ENCODE peak calls at places on chromosomes 3 and 15, in six cellular contexts. T is lung; W is hepatocyte; J is AG04450; Y is CD8-positive, alpha-beta memory T cell; O is CD4-positive, CD25-positive, alpha-beta regulatory T cell. A is an unnamed sample.

GRCh38 chr3:28267984-28268849 is 26.8 kb downstream of the CMC1 start:
- DNase-seq in T (no peak), W (no peak), J (no peak), Y (no peak), O (no peak), A (peak; percentile 63)

GRCh38 chr3:129106866-129107565 is 14.6 kb downstream of the RAB43 start:
- DNase-seq in T (no peak), W (no peak), J (no peak), Y (no peak), O (no peak), A (peak; percentile 20)

GRCh38 chr3:140432176-140432753 is 245.6 kb upstream of the TRIM42 start:
- DNase-seq in T (no peak), W (no peak), J (no peak), Y (no peak), O (no peak), A (no peak)

GRCh38 chr3:191376742-191377141 is 46.4 kb upstream of the UTS2B start:
- DNase-seq in T (no peak), W (peak; percentile 16), J (no peak), Y (no peak), O (no peak), A (no peak)

GRCh38 chr3:184234224-184234623 is 4.8 kb downstream of the VWA5B2 start:
- DNase-seq in T (peak; percentile 85), W (peak; percentile 56), J (peak; percentile 38), Y (no peak), O (no peak), A (no peak)

GRCh38 chr15:40232625-40233070 is 6.2 kb upstream of the PAK6 start:
- DNase-seq in T (no peak), W (peak; percentile 2), J (no peak), Y (no peak), O (no peak), A (no peak)

GRCh38 chr3:184284696-184285095 is 8.9 kb downstream of the ECE2 start:
- DNase-seq in T (no peak), W (peak; percentile 68), J (no peak), Y (no peak), O (no peak), A (peak; percentile 31)

GRCh38 chr15:42549052-42549491 is 434 bp downstream of the HAUS2 start:
- DNase-seq in T (peak; percentile 32), W (peak; percentile 33), J (no peak), Y (no peak), O (no peak), A (peak; percentile 31)

GRCh38 chr3:42710323-42711021 is 7.9 kb upstream of the HHATL start:
- DNase-seq in T (no peak), W (no peak), J (no peak), Y (no peak), O (no peak), A (no peak)

GRCh38 chr3:126616931-126617330 is 38.0 kb downstream of the TXNRD3 start:
- DNase-seq in T (no peak), W (no peak), J (no peak), Y (no peak), O (no peak), A (no peak)

GRCh38 chr15:41513282-41514227 is at the start of gene LTK:
- DNase-seq in T (no peak), W (peak; percentile 69), J (no peak), Y (peak; percentile 49), O (no peak), A (peak; percentile 34)

GRCh38 chr3:38382506-38383080 is 36.0 kb downstream of the XYLB start:
- DNase-seq in T (no peak), W (peak; percentile 16), J (no peak), Y (no peak), O (no peak), A (no peak)

GRCh38 chr3:171256445-171257250 is 203.6 kb downstream of the TNIK start:
- DNase-seq in T (no peak), W (no peak), J (no peak), Y (no peak), O (no peak), A (no peak)

GRCh38 chr3:71708478-71709098 is 16.6 kb downstream of the EIF4E3 start:
- DNase-seq in T (no peak), W (no peak), J (no peak), Y (no peak), O (no peak), A (no peak)

GRCh38 chr15:63003836-63004610 is 38.5 kb upstream of the TPM1 start:
- DNase-seq in T (no peak), W (no peak), J (no peak), Y (no peak), O (no peak), A (no peak)

GRCh38 chr3:183455064-183455463 is 26.6 kb upstream of the MCF2L2 start:
- DNase-seq in T (no peak), W (no peak), J (no peak), Y (no peak), O (no peak), A (no peak)

GRCh38 chr3:167493240-167493639 is 19.4 kb upstream of the SERPINI2 start:
- DNase-seq in T (no peak), W (peak; percentile 5), J (no peak), Y (no peak), O (no peak), A (no peak)

GRCh38 chr3:179651687-179652466 is 963 bp upstream of the USP13 start:
- DNase-seq in T (no peak), W (no peak), J (no peak), Y (no peak), O (no peak), A (no peak)

GRCh38 chr3:52400275-52400793 is 44.6 kb downstream of the SEMA3G start:
- DNase-seq in T (no peak), W (no peak), J (no peak), Y (no peak), O (no peak), A (peak; percentile 21)

GRCh38 chr3:129233538-129233937 is 15.9 kb upstream of the COPG1 start:
- DNase-seq in T (peak; percentile 64), W (no peak), J (no peak), Y (no peak), O (no peak), A (no peak)

GRCh38 chr3:188296761-188297689 is 143.1 kb downstream of the LPP start:
- DNase-seq in T (peak; percentile 35), W (peak; percentile 58), J (no peak), Y (no peak), O (no peak), A (peak; percentile 89)
- H3K27ac ChIP-seq in T (peak overlapping the region; percentile 91), W (peak overlapping the region; percentile 89), J (peak overlapping the region; percentile 69), Y (no peak overlapping the region), O (no peak overlapping the region), A (peak overlapping the region; percentile 92)

GRCh38 chr3:102238362-102238761 is 196.5 kb upstream of the ZPLD1 start:
- DNase-seq in T (no peak), W (peak; percentile 35), J (no peak), Y (no peak), O (no peak), A (peak; percentile 9)
- H3K4me3 ChIP-seq in T (no peak overlapping the region), W (no peak overlapping the region), J (no peak overlapping the region), Y (no peak overlapping the region), O (no peak overlapping the region), A (no peak overlapping the region)

DNA sequence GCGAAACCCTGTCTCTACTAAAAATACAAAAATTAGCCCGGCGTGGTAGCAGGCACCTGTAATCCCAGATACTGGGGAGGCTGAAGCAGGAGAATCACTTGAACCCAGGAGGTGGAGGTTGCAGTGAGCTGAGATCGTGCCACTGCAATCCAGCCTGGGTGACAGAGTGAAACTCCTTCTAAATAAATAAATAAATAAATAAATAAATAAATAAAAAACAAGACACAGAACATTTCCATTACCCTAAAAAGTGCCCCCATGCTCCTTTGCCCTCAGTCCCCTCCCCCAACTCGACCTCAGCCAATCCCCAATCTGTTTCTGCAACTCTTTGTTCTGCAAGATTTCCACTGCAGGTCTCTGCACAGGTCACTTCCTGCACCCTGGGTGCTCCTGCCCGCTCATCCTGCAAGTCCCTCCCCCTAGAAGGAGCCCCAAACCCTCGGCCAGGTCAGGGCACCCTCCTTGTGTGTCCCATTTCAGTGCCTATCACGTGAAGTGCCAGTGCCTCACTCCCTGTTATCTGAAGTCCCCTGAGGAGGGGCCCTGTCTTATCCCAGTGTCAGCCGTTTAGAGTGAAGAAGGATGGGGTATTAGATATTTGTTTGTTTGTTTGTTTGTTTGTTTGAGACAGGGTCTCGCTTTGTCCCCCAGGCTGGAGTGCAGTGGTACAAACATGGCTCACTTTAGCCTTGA is 1.1 kb downstream of the FAM240A start:
- DNase-seq in T (no peak), W (no peak), J (no peak), Y (no peak), O (no peak), A (no peak)
- H3K27me3 ChIP-seq in T (no peaks in the 10 kb centered on the region), W (no peaks in the 10 kb centered on the region), J (peaks cover 40% of the 10 kb centered on the region), Y (peaks cover 5% of the 10 kb centered on the region), O (peaks cover 10% of the 10 kb centered on the region), A (no peaks in the 10 kb centered on the region)

GRCh38 chr3:136350557-136350956 is 100.4 kb downstream of the PCCB start:
- DNase-seq in T (no peak), W (no peak), J (peak; percentile 55), Y (no peak), O (no peak), A (no peak)
- H3K27ac ChIP-seq in T (no peak overlapping the region), W (no peak overlapping the region), J (peak overlapping the region; percentile 100), Y (no peak overlapping the region), O (no peak overlapping the region), A (no peak overlapping the region)

DNA sequence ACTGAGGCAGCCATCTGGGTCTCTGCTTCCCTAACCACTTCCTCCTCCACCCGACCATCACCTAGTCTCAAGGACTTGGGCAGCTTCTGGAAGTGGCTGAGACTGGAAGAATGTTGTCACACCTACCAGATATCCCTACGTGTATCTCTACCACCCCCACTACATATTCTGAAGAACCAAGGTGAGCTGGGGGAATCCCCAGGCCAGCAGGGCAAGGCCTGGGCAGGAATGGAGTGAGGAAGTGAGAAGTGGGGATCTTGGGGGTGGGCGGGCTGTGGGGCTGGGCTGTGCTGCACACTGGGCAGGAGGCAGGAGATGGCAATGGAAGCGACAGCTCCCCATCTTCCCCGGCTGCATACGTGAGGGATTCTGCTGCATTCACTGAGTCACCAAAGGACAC is 17.5 kb upstream of the ALDH1A3 start:
- DNase-seq in T (no peak), W (no peak), J (no peak), Y (no peak), O (no peak), A (no peak)
- H3K4me3 ChIP-seq in T (no peak overlapping the region), W (no peak overlapping the region), J (no peak overlapping the region), Y (no peak overlapping the region), O (no peak overlapping the region), A (no peak overlapping the region)